ENCODE peak calls at places on chromosomes 12 and 14, in four cellular contexts. U, F, E and Y are unnamed samples.

GRCh38 chr14:99602054-99602787 is 1.8 kb downstream of the CCDC85C start:
- DNase-seq in U (no peak), F (no peak), E (no peak), Y (no peak)

GRCh38 chr12:130700492-130701401 is 15.4 kb downstream of the RIMBP2 start:
- DNase-seq in U (no peak), F (no peak), E (peak), Y (no peak)

GRCh38 chr12:93297032-93297431 is 80.7 kb upstream of the NUDT4 start:
- DNase-seq in U (no peak), F (no peak), E (no peak), Y (no peak)

GRCh38 chr12:93519859-93520258 is 52.5 kb downstream of the MRPL42 start:
- DNase-seq in U (no peak), F (no peak), E (no peak), Y (no peak)

GRCh38 chr12:115335048-115335447 is 651.1 kb upstream of the TBX3 start:
- DNase-seq in U (no peak), F (no peak), E (no peak), Y (no peak)

GRCh38 chr12:124538194-124539082 is 29.0 kb downstream of the NCOR2 start:
- DNase-seq in U (no peak), F (no peak), E (no peak), Y (peak)

GRCh38 chr12:70721958-70722357 is 84.7 kb upstream of the PTPRB start:
- DNase-seq in U (no peak), F (peak), E (no peak), Y (no peak)

GRCh38 chr12:126784328-126784921 is 1482.5 kb upstream of the TMEM132C start:
- DNase-seq in U (no peak), F (no peak), E (no peak), Y (no peak)

GRCh38 chr12:14741942-14742341 is 45.5 kb upstream of the GUCY2C start:
- DNase-seq in U (no peak), F (no peak), E (no peak), Y (no peak)
- H3K27ac ChIP-seq in U (no peak), F (no peak), E (no peak), Y (no peak)

DNA sequence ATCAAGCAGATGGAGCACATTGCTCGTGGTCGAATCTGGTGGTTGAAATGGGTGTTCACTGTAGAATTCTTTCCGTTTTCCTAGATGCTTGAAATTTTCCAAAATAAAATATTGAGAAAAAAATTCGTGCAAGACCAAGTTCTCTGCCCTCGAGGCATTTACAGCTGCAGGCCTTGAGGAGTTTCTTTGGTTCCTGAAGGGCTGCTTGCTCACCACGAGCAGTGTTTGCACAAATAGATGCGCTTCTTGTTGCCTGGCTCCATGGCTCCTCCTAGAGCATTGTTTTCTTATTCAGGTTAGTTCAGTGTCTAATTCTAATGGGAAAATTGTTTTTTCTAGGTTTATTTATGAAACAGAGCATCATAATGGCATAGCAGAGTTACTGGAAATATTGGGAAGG is 74.5 kb upstream of the DYNC1H1 start:
- DNase-seq in U (no peak), F (peak), E (no peak), Y (no peak)
- TF ChIP-seq CTCF in U (no peak), F (no peak), E (no peak), Y (no peak)

GRCh38 chr14:61472025-61472672 is 150.8 kb downstream of the PRKCH start:
- DNase-seq in U (no peak), F (peak), E (no peak), Y (no peak)
- H3K4me3 ChIP-seq in U (peak), F (peak), E (peak), Y (no peak)

GRCh38 chr14:35144029-35144428 is 21.7 kb downstream of the PRORP start:
- DNase-seq in U (no peak), F (no peak), E (no peak), Y (no peak)

GRCh38 chr14:35133542-35134328 is 11.4 kb downstream of the PRORP start:
- DNase-seq in U (no peak), F (no peak), E (no peak), Y (no peak)

GRCh38 chr14:35140718-35141581 is 18.6 kb downstream of the PRORP start:
- DNase-seq in U (no peak), F (peak), E (no peak), Y (no peak)

GRCh38 chr14:35134329-35135123 is 12.2 kb downstream of the PRORP start:
- DNase-seq in U (no peak), F (no peak), E (no peak), Y (no peak)

DNA sequence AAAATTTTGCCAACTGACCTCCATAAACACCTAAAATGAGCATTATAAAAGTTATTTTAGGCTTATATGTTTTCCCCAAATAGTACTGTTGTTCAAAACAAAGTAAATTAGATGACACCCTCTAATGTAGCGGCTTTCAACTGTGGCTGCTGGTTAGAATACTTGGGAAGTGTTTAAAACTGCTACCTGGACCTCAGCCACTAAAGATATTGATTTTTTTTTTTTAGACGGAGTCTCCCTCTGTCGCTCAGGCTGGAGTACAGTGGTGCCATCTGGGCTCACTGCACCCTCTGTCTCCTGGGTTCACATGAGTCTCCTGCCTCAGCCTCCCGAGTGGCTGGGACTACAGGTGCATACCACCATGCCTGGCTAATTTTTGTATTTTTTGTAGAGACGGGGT is 16.2 kb downstream of the PRORP start:
- DNase-seq in U (no peak), F (no peak), E (no peak), Y (no peak)
- H3K27ac ChIP-seq in U (no peak), F (no peak), E (no peak), Y (no peak)

GRCh38 chr14:87524011-87524410 is 469.0 kb downstream of the GALC start:
- DNase-seq in U (no peak), F (no peak), E (no peak), Y (no peak)

DNA sequence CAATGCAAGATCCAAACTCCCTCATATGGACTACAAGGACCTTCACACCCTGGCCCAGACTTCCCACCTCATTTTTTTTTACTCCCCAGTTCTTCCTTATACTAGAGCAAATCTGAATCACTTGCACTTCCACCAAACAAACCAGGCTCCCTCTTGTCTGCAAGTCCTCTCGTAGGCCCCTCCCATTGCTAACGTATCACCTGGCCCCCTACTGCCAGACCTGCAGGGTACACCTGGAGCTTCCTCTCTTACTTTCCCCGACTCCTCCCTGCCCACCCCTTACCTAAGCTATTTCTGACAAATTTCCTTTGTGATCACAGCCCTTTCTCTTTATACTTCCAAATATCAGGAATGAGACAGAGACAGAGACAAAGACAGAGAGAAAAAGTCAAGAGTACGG is 463.9 kb downstream of the GALC start:
- DNase-seq in U (no peak), F (no peak), E (no peak), Y (no peak)
- TF ChIP-seq CTCF in U (no peak), F (no peak), E (no peak), Y (no peak)

DNA sequence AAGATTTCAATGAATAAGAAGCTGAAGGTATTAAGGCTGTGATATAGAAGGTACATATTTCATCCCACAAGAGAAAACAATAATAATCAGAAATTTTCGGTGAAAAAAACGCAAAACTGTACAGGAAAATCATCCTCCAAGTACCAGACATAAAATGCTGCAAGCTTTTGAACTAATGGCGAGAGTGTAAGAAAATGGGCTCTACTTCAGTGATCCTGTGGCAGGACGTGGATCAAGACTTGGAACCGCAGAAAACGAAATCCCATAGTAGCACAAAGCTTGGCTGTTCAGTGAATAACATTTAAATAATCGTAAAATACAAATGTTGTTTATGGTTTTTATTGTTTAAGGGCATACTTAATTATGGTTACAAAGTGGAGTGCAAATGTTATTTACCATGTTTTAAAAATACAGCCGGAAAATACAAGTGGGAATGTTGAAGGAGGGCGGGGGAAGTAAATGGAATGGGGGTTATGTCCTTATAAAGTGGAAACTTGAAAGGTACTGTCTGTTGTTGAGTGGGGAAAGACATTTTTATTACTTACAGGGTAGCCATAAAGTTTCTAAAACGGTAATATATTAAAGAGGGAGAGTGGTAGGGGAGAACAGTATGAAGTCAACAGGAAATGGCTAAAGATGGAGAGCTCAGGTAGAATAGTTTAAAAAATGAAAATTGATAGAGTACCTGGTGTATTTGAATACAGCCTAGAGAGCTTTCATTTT is 1.1 kb downstream of the SMIM10L1 start:
- DNase-seq in U (no peak), F (no peak), E (no peak), Y (no peak)
- H3K4me3 ChIP-seq in U (peak), F (peak), E (peak), Y (peak)